ENCODE peak calls at places on chromosome 22, in four cellular contexts. D is AG04450, P is cardiac muscle cell, J is Calu3. S is an unnamed sample.

GRCh38 chr22:44665115-44665514 is 36.9 kb upstream of the PRR5 start:
- DNase-seq in D (no peak), P (peak; percentile 60), J (no peak), S (no peak)

GRCh38 chr22:39277135-39277607 is 32.4 kb upstream of the PDGFB start:
- DNase-seq in D (peak; percentile 74), P (peak; percentile 71), J (no peak), S (no peak)

GRCh38 chr22:45626198-45626651 is 45.4 kb upstream of the ATXN10 start:
- DNase-seq in D (no peak), P (no peak), J (peak; percentile 89), S (no peak)

GRCh38 chr22:25930083-25930482 is 188.1 kb downstream of the MYO18B start:
- DNase-seq in D (no peak), P (no peak), J (no peak), S (no peak)

GRCh38 chr22:47380692-47381091 is 618.2 kb downstream of the TBC1D22A start:
- DNase-seq in D (no peak), P (no peak), J (no peak), S (no peak)

GRCh38 chr22:19658967-19659804 is 55.1 kb upstream of the SEPTIN5 start:
- DNase-seq in D (no peak), P (no peak), J (no peak), S (no peak)

GRCh38 chr22:35804421-35804820 is 86.7 kb downstream of the APOL5 start:
- DNase-seq in D (no peak), P (no peak), J (no peak), S (no peak)

GRCh38 chr22:47810505-47811500 is 1048.4 kb downstream of the TBC1D22A start:
- DNase-seq in D (no peak), P (no peak), J (no peak), S (no peak)

GRCh38 chr22:50738649-50739227 is 734 bp downstream of the ACR start:
- DNase-seq in D (no peak), P (no peak), J (no peak), S (no peak)

GRCh38 chr22:30731658-30732057 is 37.0 kb downstream of the OSBP2 start:
- DNase-seq in D (no peak), P (no peak), J (no peak), S (no peak)

GRCh38 chr22:33472462-33473344 is 414.5 kb upstream of the SYN3 start:
- DNase-seq in D (no peak), P (no peak), J (no peak), S (no peak)

GRCh38 chr22:49930596-49931412 is 12.4 kb downstream of the CRELD2 start:
- DNase-seq in D (no peak), P (peak; percentile 59), J (peak; percentile 91), S (no peak)

GRCh38 chr22:37492428-37493344 is 6.5 kb upstream of the MFNG start:
- DNase-seq in D (no peak), P (peak; percentile 67), J (peak; percentile 52), S (no peak)

GRCh38 chr22:44249376-44250147 is 63.2 kb downstream of the SHISAL1 start:
- DNase-seq in D (no peak), P (no peak), J (no peak), S (no peak)

GRCh38 chr22:44709881-44710400 is 7.9 kb downstream of the PRR5 start:
- DNase-seq in D (no peak), P (no peak), J (no peak), S (no peak)

DNA sequence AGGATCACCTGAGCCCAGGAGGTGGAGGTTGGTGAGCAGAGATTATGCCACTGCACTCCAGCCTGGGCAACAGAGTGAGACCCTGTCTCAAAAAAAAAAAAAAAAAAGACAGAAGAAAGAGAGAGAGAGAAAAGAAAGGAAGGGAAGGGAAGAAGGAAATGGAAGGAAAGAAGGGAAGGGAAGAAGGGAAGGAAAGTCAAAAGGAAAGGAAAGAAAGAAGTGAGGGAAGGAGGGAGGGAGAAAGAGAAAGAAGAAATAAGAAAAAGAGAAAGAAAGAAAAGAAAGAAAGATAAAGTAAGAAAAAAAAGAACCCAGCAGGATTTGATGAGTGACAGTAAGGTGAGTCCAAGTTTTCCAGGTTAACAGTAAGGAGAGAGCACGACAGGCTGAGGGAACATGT is 19.6 kb downstream of the WBP2NL start:
- DNase-seq in D (no peak), P (no peak), J (no peak), S (no peak)
- TF ChIP-seq CTCF in D (no peak), P (no peak), J (no peak), S (no peak)

GRCh38 chr22:22408731-22409696 is 99.5 kb downstream of the ZNF280B start:
- DNase-seq in D (no peak), P (peak; percentile 27), J (peak; percentile 42), S (peak; percentile 35)
- TF ChIP-seq CTCF in D (peak; percentile 43), P (peak; percentile 59), J (no peak), S (peak; percentile 60)

DNA sequence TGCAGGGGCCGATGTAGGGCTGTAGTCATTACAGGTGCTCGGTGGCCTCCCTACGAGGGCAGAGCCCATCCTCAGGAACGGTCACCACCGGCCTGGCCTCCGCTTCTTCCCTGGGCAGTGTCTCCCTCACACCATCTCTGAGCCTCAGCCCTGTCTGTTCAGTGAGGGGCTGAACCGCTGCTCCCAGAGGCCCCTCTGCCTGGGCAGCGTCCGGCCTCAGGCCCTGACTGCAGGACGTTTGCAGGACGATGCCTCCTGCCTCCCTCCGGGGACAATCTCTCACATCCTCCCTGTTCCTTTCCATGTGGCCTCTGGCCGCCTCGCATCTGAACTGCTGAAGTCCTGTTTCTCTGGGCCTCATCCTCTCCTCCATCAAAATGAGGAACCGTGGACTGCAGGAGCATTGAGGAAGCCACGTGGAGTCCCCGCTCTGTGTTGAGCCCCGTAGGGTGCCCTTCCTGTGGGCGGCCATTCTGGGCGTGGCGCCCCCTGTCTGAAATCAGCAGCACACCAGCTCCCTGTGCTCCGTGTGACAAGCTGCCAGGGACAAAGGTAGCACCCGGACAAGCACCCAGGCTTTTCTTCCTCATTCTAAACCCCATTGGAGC is 933.5 kb downstream of the BRD1 start:
- DNase-seq in D (no peak), P (no peak), J (no peak), S (no peak)
- TF ChIP-seq CTCF in D (no peak), P (no peak), J (no peak), S (peak; percentile 35)

GRCh38 chr22:17407643-17408042 is 38.4 kb downstream of the CECR2 start:
- DNase-seq in D (no peak), P (peak; percentile 56), J (no peak), S (no peak)

GRCh38 chr22:17410576-17410975 is 41.3 kb downstream of the CECR2 start:
- DNase-seq in D (no peak), P (peak; percentile 37), J (no peak), S (no peak)

GRCh38 chr22:17411213-17411612 is 42.0 kb downstream of the CECR2 start:
- DNase-seq in D (no peak), P (peak; percentile 81), J (no peak), S (no peak)

GRCh38 chr22:17412232-17412631 is 43.0 kb downstream of the CECR2 start:
- DNase-seq in D (no peak), P (no peak), J (no peak), S (no peak)
- TF ChIP-seq CTCF in D (no peak), P (no peak), J (no peak), S (no peak)

GRCh38 chr22:28891156-28891733 is 7.9 kb downstream of the ZNRF3 start:
- DNase-seq in D (no peak), P (no peak), J (no peak), S (no peak)
- TF ChIP-seq CTCF in D (no peak), P (no peak), J (no peak), S (no peak)

GRCh38 chr22:24805790-24806662 is at the start of gene SGSM1:
- DNase-seq in D (no peak), P (peak; percentile 68), J (peak; percentile 90), S (peak; percentile 73)
- TF ChIP-seq CTCF in D (no peak), P (no peak), J (no peak), S (no peak)

S was measured in neural crest cell.